ENCODE peak calls at places on chromosomes 16 and 17, in five cellular contexts. S, N, T, H and F are unnamed samples.
A peak's percentile ranks its signal among the peaks of the same experiment; 100 is the strongest.

GRCh38 chr16:10971560-10971961 is 27.2 kb downstream of the CLEC16A start:
- DNase-seq in T (peak; percentile 80), S (no peak), N (peak; percentile 77), H (no peak), F (no peak)

GRCh38 chr17:34571428-34572130 is 7.8 kb upstream of the TMEM132E start:
- DNase-seq in H (no peak), S (no peak), T (no peak), N (no peak), F (no peak)

GRCh38 chr16:88367560-88367959 is 15.2 kb upstream of the ZNF469 start:
- DNase-seq in T (no peak), N (no peak), H (no peak), S (no peak), F (peak; percentile 33)

GRCh38 chr17:81576621-81577277 is 24.6 kb upstream of the FAAP100 start:
- DNase-seq in T (peak; percentile 95), H (no peak), N (peak; percentile 89), S (no peak), F (no peak)

GRCh38 chr16:51759329-51759728 is 608.3 kb upstream of the SALL1 start:
- DNase-seq in N (no peak), H (no peak), T (no peak), S (no peak), F (no peak)

GRCh38 chr16:55710466-55710865 is 54.7 kb downstream of the SLC6A2 start:
- DNase-seq in T (no peak), S (no peak), N (no peak), H (no peak), F (no peak)

GRCh38 chr16:89114159-89114981 is 20.7 kb downstream of the ACSF3 start:
- DNase-seq in H (peak; percentile 29), S (peak; percentile 19), N (no peak), T (no peak), F (peak; percentile 34)

GRCh38 chr17:42276359-42276608 is at the start of gene STAT5B:
- DNase-seq in N (peak; percentile 58), S (peak; percentile 39), H (peak; percentile 85), T (no peak), F (peak; percentile 67)

GRCh38 chr16:81654346-81654745 is 124.7 kb upstream of the PLCG2 start:
- DNase-seq in T (peak; percentile 6), N (no peak), H (no peak), S (no peak), F (no peak)

GRCh38 chr17:1003972-1004768 is 7.2 kb downstream of the TIMM22 start:
- DNase-seq in N (no peak), T (peak; percentile 13), H (peak; percentile 79), S (no peak), F (no peak)

GRCh38 chr17:58308173-58308984 is 20.2 kb downstream of the TSPOAP1 start:
- DNase-seq in H (peak; percentile 33), S (no peak), T (no peak), N (peak; percentile 35), F (no peak)

GRCh38 chr17:61411944-61412859 is 12.6 kb downstream of the TBX2 start:
- DNase-seq in N (peak; percentile 82), H (peak; percentile 92), T (peak; percentile 89), S (peak; percentile 59), F (peak; percentile 95)

GRCh38 chr16:3625911-3626732 is 14.7 kb upstream of the SLX4 start:
- DNase-seq in H (no peak), T (no peak), S (no peak), N (no peak), F (no peak)

GRCh38 chr17:14098246-14098645 is 28.9 kb downstream of the COX10 start:
- DNase-seq in N (no peak), T (peak; percentile 78), S (no peak), H (no peak), F (no peak)

DNA sequence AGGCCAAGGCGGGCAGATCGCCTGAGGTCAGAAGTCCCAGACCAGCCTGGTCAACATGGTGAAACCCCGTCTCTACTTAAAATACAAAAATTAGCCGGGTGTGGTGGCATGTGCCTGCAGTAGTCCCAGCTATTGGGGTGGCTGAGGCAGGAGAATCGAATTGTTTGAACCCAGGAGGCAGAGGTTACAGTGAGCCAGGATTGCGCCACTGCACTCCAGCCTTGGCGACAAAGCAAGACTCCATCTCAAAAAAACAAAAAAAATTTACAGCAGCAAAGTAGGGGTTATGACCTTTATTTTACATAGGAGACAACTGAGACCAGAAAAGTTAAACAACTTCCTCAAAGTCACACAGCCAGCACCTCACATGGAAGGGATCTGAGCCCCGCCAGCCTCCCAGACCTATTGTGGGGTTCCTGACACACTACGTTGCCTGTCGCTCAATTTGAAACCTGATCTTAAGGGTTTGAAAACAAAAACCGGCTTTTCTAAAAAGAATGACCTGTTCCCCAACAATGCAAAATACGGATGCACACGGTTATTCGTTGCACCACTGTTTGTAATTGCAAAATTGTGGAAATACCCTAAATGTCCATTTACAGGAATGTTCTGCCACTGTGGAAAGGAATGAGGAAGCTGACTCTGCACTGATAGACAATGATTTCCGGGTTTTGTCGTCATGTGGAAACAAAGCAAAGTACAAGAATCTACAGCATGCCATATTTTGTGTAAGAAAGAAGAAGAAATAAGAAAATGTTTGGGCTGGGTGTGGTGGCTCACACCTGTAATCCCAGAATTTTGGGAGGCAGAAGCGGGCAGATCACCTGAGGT is 77.2 kb downstream of the CNGB1 start:
- DNase-seq in T (peak; percentile 85), N (peak; percentile 96), H (no peak), S (no peak), F (peak; percentile 61)
- H3K4me1 ChIP-seq in T (peaks cover 20% of the 10 kb centered on the region), N (peaks cover 65% of the 10 kb centered on the region), H (no peaks in the 10 kb centered on the region), S (no peaks in the 10 kb centered on the region), F (peaks cover 84% of the 10 kb centered on the region)

GRCh38 chr16:70692130-70692470 is 6.2 kb upstream of the MTSS2 start:
- DNase-seq in T (no peak), S (no peak), H (no peak), N (no peak), F (no peak)

GRCh38 chr16:70691223-70692129 is 5.6 kb upstream of the MTSS2 start:
- DNase-seq in N (peak; percentile 67), H (peak; percentile 74), S (no peak), T (no peak), F (peak; percentile 76)

GRCh38 chr16:70688266-70688742 is 2.5 kb upstream of the MTSS2 start:
- DNase-seq in T (no peak), S (no peak), N (no peak), H (peak; percentile 90), F (peak; percentile 73)

GRCh38 chr16:70689035-70689969 is 3.4 kb upstream of the MTSS2 start:
- DNase-seq in S (no peak), H (peak; percentile 53), N (no peak), T (no peak), F (peak; percentile 81)

DNA sequence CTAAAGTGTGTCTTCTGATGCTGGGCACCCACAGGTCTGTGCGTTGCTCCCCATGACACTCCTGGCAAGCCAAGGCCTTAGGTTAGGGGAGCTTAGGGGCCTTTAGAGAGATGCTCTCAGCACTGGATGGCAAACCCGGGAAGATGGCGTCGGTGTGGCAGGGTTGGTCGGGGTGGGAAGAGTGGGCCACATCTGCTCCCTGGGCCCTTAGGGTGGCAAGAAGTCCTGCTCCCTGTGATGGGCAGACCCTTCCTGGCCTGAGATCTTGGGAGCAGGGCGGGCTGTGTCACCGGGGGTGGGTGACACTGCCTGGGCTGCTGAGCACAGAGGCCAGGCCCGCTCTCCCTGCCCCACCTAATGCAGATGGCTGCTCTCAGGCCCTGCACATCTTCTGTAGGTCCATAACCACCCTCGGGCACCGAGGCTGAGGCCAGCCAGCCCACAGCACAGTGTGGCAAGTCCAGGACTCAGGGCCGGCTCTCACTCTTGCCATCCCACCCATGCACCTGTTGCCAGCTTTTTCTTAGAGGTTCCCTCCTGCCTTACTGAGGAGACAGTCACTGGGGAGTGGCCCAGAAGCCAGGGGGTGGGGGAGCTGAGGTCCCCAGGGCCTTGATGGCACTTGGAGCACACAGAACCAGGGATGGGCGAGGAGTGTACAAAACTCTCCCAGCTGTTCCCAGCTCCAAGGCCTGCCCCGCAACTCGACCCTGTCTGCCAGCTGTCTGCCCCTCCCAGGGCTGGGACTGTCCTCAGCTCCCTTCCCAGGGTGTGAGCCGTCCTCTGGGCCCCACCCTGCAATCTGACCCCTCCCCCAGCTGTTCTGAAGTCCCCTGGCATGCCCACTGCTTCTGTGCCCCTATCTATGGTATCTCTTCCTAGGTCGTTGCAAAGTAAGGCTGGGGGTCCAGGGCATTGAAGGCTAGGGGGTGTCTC is 4.4 kb upstream of the MTSS2 start:
- DNase-seq in S (no peak), N (no peak), H (peak; percentile 38), T (no peak), F (no peak)
- H3K4me1 ChIP-seq in S (peaks cover 1% of the 10 kb centered on the region), N (peaks cover 88% of the 10 kb centered on the region), H (peaks cover 70% of the 10 kb centered on the region), T (peaks cover 32% of the 10 kb centered on the region), F (peaks cover 55% of the 10 kb centered on the region)

DNA sequence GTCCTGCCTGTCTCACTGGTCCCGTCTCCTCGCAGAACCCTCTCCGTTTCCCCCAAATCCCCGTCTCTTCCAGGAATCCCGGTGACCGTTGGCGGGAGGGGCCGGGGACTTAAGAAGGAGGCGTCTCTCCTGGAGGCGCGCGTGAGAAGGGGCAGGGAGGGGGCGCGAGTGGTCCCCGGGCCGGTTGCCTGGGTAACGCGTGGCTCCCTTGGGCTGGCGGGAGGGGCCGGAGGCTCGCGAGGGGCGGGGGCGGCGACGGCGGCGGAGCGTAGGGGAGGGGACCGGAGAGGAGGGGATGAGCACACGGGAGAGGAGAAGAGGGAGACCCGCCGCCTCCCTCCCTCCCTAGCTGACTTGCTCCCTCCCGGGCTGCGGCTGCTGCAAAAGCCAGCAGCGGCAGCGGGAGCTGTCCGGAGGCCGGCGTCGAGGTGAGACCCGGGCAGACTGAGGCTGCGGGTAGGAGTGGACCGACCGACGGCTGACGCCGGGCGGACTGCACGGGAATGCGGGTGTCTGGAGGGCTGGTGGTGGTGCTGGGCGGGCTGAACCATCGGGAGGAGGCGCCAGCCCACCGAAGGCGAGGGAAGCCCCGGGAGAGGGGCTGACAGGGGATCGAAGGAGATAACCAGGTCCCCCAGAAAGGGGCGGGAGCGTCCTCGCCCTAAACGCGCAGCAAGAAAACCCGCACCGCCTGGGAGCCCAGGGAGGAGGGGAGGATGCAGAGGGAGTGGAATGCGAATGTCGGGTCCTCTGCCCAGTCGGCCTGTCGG is at the start of gene PRRT2:
- DNase-seq in S (no peak), T (peak; percentile 34), H (peak; percentile 87), N (no peak), F (peak; percentile 83)
- H3K4me1 ChIP-seq in S (peaks cover 64% of the 10 kb centered on the region), T (peaks cover 38% of the 10 kb centered on the region), H (peaks cover 36% of the 10 kb centered on the region), N (peaks cover 47% of the 10 kb centered on the region), F (peaks cover 81% of the 10 kb centered on the region)

GRCh38 chr16:22373662-22374310 is 633 bp downstream of the CDR2 start:
- DNase-seq in H (peak; percentile 74), N (no peak), S (no peak), T (no peak), F (peak; percentile 51)
- H3K4me1 ChIP-seq in H (peaks cover 5% of the 10 kb centered on the region), N (peaks cover 44% of the 10 kb centered on the region), S (peaks cover 32% of the 10 kb centered on the region), T (peaks cover 36% of the 10 kb centered on the region), F (peaks cover 31% of the 10 kb centered on the region)

DNA sequence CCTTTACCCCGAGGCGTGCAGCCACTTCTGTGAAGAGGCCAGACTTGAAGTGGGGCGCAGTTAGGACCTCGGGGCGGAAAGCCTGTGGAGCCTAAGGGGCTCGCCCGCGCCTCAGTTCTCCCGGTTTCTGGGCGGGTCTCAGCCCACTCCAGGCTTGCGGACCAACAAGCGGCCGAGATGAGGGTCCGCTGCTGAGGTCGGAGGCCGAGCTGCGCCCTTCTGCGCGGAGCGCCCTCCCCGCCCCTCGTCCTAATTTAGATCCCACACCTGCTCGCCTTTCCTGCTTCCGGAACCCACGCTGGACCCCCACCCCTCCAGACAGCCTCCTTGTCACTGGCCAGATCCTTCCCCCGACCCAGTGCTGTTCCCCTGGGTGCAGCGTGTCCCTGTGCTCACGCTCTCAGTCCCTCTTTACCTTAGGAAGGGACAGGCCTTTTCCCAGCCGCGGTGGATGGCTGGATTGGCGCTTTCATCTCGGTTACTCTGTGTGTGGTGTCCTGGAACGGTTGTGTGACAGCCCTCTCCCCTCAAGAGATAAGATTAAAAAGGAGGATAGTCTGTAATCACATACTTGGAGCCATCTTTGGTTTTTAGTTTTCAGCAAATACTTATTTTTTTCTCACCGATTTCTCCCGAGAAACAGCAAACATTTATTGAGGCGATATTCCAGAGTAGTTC is 933 bp upstream of the ATXN7L3 start:
- DNase-seq in T (no peak), H (no peak), N (no peak), S (no peak), F (no peak)
- H3K4me1 ChIP-seq in T (peaks cover 40% of the 10 kb centered on the region), H (no peaks in the 10 kb centered on the region), N (peaks cover 39% of the 10 kb centered on the region), S (peaks cover 11% of the 10 kb centered on the region), F (peaks cover 55% of the 10 kb centered on the region)